ENCODE peak calls at places on chromosomes 3 and 15, in five cellular contexts. G is transverse colon, S is uterus, R is lower leg skin, W is A549. U is an unnamed sample.

GRCh38 chr3:58052373-58053273 is 44.4 kb downstream of the FLNB start:
- DNase-seq in W (peak), G (peak), R (peak), S (peak), U (no peak)

GRCh38 chr3:113243071-113243470 is 31.7 kb downstream of the BOC start:
- DNase-seq in R (no peak), S (no peak), G (no peak), W (no peak), U (no peak)

GRCh38 chr15:49868348-49868747 is 247.5 kb downstream of the DTWD1 start:
- DNase-seq in W (no peak), G (no peak), S (no peak), R (no peak), U (no peak)

GRCh38 chr3:116148881-116149530 is 296.3 kb downstream of the LSAMP start:
- DNase-seq in S (no peak), W (no peak), G (no peak), R (no peak), U (no peak)

GRCh38 chr3:127851899-127852298 is 29.6 kb upstream of the MGLL start:
- DNase-seq in G (no peak), S (no peak), R (no peak), W (no peak), U (no peak)

GRCh38 chr15:35000511-35000910 is 12.4 kb upstream of the ZNF770 start:
- DNase-seq in R (peak), G (no peak), S (no peak), W (peak), U (no peak)

GRCh38 chr15:41773729-41774061 is 589 bp upstream of the MAPKBP1 start:
- DNase-seq in R (no peak), S (no peak), G (no peak), W (no peak), U (no peak)

GRCh38 chr15:22884344-22884743 is 45.9 kb downstream of the NIPA2 start:
- DNase-seq in R (no peak), S (no peak), W (no peak), G (no peak), U (no peak)

GRCh38 chr3:146498002-146498736 is 28.8 kb upstream of the PLSCR2 start:
- DNase-seq in S (no peak), W (no peak), R (no peak), G (no peak), U (no peak)

GRCh38 chr3:126995926-126996512 is 13.1 kb downstream of the PLXNA1 start:
- DNase-seq in R (no peak), S (no peak), W (no peak), G (no peak), U (no peak)

DNA sequence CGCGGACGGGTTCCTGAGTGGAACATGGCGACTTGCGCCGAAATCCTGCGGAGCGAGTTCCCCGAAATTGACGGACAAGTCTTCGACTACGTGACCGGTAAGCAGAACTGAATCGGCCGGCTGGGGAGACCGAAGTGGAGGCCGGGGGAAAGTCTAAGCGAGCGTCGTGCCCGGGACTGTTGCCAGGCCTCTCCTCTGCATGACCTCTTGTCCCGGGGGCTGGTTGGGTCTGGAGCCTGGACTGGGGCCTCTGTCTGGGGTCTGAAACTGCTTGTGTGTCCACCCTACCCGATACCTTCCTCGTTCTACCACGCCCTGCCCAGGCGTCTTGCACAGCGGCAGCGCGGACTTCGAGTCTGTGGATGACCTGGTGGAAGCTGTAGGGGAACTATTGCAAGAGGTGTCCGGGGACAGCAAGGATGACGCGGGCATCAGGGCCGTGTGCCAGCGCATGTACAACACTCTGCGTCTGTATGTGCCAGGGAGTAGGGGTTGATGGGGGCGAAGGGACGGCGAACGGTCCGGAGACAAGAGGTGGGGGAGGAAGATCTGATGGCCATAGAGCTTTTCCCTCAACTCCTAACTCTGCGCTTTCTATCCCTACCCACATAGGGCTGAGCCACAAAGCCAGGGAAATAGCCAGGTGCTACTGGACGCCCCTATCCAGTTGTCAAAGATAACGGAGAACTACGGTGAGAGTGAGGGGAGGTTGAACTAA is at the start of gene ABCF3:
- DNase-seq in S (peak), W (no peak), R (peak), G (peak), U (no peak)
- TF ChIP-seq POLR2A in S (peak), W (peak), R (no peak), G (peak), U (peak)

DNA sequence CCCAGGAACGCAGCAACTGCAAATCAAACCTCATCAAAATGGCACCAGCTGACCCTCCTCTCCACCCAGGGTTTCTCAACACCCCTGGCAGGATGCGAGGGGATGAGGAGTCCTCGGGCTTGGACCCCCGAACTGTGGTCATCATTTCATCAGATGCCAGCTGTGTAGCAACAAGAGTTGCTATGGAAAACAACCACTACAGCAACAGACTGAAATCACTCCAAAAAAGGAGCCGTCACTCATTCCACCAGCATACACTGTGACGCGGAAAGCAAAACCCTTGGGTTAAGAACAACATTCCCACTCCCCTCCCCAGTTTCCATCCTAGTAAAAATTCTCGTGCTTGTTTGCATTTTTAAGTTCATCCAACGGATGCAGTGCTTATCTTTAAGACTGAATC is 40.1 kb downstream of the VGLL4 start:
- DNase-seq in W (no peak), R (no peak), G (no peak), S (peak), U (no peak)
- TF ChIP-seq POLR2A in W (no peak), R (no peak), G (no peak), S (no peak), U (no peak)

GRCh38 chr15:92623435-92623834 is 32.1 kb downstream of the FAM174B start:
- DNase-seq in R (no peak), W (no peak), S (no peak), G (peak), U (no peak)
- TF ChIP-seq POLR2A in R (no peak), W (no peak), S (no peak), G (no peak), U (no peak)

DNA sequence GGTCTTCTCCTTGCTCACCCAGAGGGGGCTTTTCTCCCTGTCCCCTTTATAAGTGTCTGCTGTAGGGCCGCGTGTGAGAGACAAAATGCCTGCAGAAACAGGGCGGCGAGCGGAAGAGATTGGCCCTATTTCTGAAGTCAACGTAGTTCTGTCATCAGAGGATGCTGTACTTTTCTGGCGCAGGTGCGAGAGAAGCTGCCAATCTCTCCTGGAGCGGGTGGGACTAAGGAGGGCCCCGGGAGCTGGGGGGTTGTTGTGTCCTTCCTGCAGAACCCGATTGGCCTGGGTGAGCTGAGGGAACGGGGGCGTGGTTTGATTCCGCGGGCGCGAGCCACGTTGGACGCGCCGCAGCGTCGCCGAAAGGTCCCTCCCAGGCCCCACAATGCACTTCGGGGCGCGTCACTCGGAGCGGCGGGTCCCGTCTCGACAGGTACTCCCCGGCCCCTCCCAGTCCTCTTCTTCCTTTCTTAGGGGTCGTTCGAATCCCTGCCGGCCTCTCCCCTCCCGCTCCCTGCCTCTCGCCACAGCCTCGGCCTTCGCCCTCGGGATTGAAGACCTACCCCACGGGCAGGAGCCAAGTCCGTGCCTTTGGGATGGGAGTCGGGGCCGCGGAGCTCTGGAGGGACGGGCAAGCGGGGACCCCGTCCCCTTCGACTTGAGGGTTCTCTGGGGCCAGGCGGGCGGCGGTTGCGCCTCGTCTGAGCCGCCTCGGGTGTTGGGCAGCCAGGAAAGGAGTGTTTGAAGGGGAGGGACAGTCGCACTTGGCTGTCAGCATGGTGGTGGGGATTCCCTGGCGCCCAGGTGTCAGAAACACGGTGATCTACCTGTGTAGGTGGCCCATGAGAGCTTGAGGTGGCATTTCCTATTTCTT is at the start of gene SEC22A:
- DNase-seq in R (peak), G (peak), W (peak), S (peak), U (peak)
- TF ChIP-seq POLR2A in R (no peak), G (peak), W (peak), S (peak), U (peak)

GRCh38 chr3:16614033-16615031 is 9.1 kb upstream of the DAZL start:
- DNase-seq in S (no peak), G (no peak), W (no peak), R (no peak), U (no peak)

GRCh38 chr3:16618721-16619120 is 13.5 kb upstream of the DAZL start:
- DNase-seq in G (no peak), S (no peak), R (no peak), W (no peak), U (no peak)

DNA sequence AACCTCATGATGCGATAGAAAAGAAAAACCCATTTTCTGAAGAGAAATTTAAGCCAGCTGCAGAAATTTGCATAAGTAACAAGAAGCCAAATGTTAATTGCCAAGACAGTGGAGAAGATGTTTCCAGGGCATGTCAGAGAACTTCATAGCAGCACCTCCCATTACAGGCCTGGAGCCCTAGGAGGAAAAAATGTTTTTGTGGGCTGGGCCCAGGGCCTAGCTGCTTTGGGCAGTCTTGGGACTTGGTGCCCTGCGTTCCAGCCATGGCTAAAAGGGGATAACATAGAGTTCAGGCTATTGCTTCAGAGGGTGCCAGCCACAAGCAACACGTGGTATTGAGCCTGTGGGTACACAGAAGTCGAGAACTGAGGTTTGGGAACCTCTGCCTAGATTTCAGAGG is 10.9 kb upstream of the DAZL start:
- DNase-seq in R (no peak), S (no peak), G (no peak), W (no peak), U (no peak)
- TF ChIP-seq POLR2A in R (no peak), S (no peak), G (no peak), W (no peak), U (no peak)

DNA sequence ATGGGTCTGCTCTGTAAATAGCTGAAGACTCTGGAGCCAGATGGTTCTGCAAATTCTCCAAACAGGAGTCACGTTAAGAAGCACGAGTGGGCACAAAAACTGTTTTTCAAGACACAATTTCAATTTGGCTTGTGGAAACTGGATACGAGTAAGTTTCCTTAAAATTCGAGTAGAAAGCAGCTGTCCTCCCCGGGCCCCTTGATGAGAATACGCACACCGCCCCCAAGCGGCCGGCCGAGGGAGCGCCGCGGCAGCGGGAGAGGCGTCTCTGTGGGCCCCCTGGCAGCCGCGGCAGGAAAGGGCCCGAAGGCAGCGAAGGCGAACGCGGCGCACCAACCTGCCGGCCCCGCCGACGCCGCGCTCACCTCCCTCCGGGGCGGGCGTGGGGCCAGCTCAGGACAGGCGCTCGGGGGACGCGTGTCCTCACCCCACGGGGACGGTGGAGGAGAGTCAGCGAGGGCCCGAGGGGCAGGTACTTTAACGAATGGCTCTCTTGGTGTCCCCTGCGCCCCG is 706 bp upstream of the THBS1 start:
- DNase-seq in W (peak), S (peak), G (peak), R (peak), U (peak)
- TF ChIP-seq POLR2A in W (no peak), S (no peak), G (no peak), R (no peak), U (no peak)

DNA sequence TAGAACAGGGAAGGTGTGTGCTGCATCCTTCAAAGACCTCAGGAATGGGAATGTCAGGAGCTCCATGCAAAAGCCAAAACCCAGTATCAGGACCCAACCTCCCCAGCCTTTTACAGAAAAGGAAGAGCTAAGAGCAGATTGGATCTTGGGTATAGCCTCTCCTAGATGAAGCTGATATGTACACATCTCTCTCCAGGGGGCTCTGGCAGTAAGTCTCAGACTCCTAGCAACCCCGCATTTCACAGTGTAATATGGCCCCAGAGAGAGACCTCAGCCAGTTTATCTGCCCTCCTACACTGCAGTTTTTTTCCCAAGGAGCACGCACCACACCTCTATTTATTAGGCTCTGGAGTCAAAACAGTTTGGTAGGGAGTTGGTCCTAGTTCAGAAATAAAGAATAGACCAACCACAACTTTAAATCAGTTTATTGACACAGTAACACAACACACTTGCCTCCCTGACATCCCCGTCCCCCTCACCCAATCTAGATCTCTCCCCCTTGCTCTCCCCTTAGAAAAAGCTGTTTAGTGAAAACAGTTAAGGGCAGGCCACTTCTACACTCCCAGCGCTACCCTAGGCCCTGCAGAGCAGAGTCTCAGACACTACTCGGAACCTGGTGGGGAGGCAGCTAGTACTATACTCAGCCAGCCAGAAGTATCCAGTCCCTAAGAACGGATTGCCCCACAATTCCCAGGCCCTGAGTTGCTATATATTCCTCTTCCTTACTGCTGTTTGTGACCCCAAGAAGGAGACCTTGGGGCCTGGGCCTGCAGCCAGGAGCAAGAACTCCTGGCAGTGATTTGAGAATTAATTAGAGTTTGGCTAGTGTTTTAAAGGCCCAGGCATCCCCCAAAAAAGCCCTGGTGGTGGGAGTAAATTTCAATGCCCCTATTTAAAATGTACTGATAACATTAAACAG is 88.0 kb downstream of the RBPMS2 start:
- DNase-seq in S (no peak), G (no peak), W (no peak), R (no peak), U (no peak)
- TF ChIP-seq POLR2A in S (no peak), G (no peak), W (no peak), R (no peak), U (no peak)

GRCh38 chr3:193317901-193318300 is 60.7 kb downstream of the ATP13A5 start:
- DNase-seq in S (no peak), R (no peak), W (no peak), G (no peak), U (no peak)
- TF ChIP-seq POLR2A in S (no peak), R (no peak), W (no peak), G (no peak), U (no peak)